ENCODE peak calls at places on chromosome X, in seven cellular contexts. P is A549, H is HCT116, O is K562, V is HepG2, W is H1, E is GM12878. B is an unnamed sample.

GRCh38 chrX:43589735-43590515 is 66.2 kb upstream of the MAOA start:
- DNase-seq in H (no peak), W (no peak), O (no peak), E (no peak), P (no peak), V (peak), B (no peak)

GRCh38 chrX:119943185-119943988 is at the start of gene NKAP:
- DNase-seq in E (peak), H (peak), P (peak), O (peak), V (peak), W (peak), B (peak)

GRCh38 chrX:134294548-134294947 is 57.6 kb downstream of the CCDC160 start:
- DNase-seq in P (no peak), V (no peak), W (no peak), H (no peak), E (no peak), O (peak), B (peak)

GRCh38 chrX:150574824-150575409 is 6.5 kb downstream of the MTM1 start:
- DNase-seq in V (no peak), W (no peak), O (no peak), H (no peak), E (no peak), P (no peak), B (no peak)

GRCh38 chrX:41429592-41429991 is 17.6 kb upstream of the NYX start:
- DNase-seq in W (no peak), P (no peak), H (no peak), V (no peak), E (no peak), O (no peak), B (no peak)

GRCh38 chrX:70434914-70435586 is 9.6 kb upstream of the DLG3 start:
- DNase-seq in V (no peak), E (no peak), H (no peak), W (no peak), O (no peak), P (no peak), B (peak)

GRCh38 chrX:9340619-9341304 is 124.1 kb upstream of the TBL1X start:
- DNase-seq in E (peak), O (no peak), W (no peak), H (no peak), V (no peak), P (no peak), B (peak)

GRCh38 chrX:124208675-124209074 is 123.8 kb upstream of the TEX13D start:
- DNase-seq in H (no peak), V (no peak), O (no peak), W (no peak), E (no peak), P (no peak), B (no peak)

DNA sequence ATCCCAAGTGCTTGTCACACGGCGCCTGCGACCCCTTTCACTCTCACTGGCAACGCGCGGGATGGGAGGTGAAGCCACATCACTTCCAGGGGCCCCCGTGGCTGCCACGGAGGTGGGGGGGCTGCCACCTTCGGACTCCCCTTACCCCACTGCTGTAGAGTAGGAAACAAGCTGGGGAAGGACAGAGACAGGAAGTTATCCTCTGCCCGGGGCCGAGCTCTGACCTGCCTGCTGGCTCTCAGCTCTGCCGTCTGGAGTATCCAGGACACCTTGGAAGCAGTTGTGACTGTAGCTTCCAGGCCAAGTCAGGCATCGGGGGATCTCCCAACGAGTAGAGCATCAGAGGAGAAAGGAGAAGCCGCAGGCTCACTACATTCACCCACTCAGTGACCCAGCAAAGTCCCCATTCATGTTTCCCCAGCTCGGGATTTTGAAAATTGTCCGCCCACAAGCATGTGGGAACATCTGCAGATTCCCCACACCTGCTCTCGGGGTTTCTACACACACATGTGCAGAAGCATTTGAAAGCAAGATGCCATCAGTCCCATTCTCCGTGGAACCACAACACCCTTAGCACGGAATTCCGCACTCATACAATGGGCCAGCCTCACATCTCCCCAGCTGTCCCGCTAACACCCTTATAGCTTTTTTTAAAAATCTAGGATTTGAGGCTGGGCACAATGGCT is 10.8 kb downstream of the PDZD4 start:
- DNase-seq in O (no peak), H (no peak), P (no peak), E (no peak), W (no peak), V (no peak), B (no peak)
- TF ChIP-seq CEBPB in O (no peak), H (no peak), P (no peak), E (no peak), W (no peak), V (no peak), B (no peak)

GRCh38 chrX:108018659-108019381 is 26.0 kb upstream of the VSIG1 start:
- DNase-seq in P (no peak), H (no peak), V (no peak), O (no peak), E (no peak), W (no peak), B (no peak)
- TF ChIP-seq CEBPB in P (no peak), H (no peak), V (no peak), O (no peak), E (no peak), W (no peak), B (no peak)

GRCh38 chrX:54479471-54480122 is 16.4 kb downstream of the FGD1 start:
- DNase-seq in W (peak), P (no peak), O (no peak), V (no peak), H (no peak), E (no peak), B (no peak)

GRCh38 chrX:54483946-54484345 is 12.1 kb downstream of the FGD1 start:
- DNase-seq in W (no peak), O (no peak), P (no peak), H (no peak), E (no peak), V (no peak), B (no peak)

GRCh38 chrX:54481751-54482150 is 14.3 kb downstream of the FGD1 start:
- DNase-seq in V (no peak), P (no peak), W (no peak), H (no peak), E (no peak), O (peak), B (no peak)

GRCh38 chrX:54482839-54483593 is 13.0 kb downstream of the FGD1 start:
- DNase-seq in P (no peak), H (no peak), W (peak), O (no peak), V (no peak), E (no peak), B (no peak)

DNA sequence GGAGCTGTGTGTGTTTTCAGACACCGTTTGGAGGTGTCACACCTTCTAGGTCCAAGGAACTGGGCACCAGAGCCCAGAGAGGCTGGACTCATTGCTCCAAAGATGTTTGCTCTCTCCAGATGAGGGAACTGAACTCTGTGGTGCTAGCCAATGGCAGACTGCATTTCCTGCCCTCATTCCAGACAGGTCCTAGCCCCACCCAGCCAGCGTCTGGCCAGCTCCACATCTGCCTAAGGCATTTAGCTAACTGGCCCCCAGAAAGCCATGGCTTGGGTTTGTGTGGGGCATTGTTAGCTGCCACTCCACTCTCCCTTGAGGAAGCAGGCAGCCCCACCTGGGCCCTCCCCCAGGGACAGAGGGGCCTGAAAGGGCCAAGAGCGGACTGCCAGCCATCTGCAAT is 11.4 kb downstream of the FGD1 start:
- DNase-seq in O (no peak), E (no peak), W (no peak), P (no peak), V (no peak), H (no peak), B (no peak)
- TF ChIP-seq CEBPB in O (no peak), E (no peak), W (no peak), P (no peak), V (no peak), H (no peak), B (no peak)

GRCh38 chrX:28586891-28587635 is at the start of gene IL1RAPL1:
- DNase-seq in E (no peak), H (no peak), W (no peak), P (peak), V (no peak), O (no peak), B (peak)

GRCh38 chrX:28582494-28582893 is 4.8 kb upstream of the IL1RAPL1 start:
- DNase-seq in V (no peak), W (no peak), P (peak), O (no peak), H (no peak), E (no peak), B (peak)

GRCh38 chrX:28586291-28586690 is 955 bp upstream of the IL1RAPL1 start:
- DNase-seq in H (no peak), O (no peak), P (no peak), E (no peak), W (no peak), V (no peak), B (peak)

GRCh38 chrX:28584025-28584424 is 3.2 kb upstream of the IL1RAPL1 start:
- DNase-seq in O (peak), W (no peak), V (no peak), P (no peak), E (no peak), H (no peak), B (no peak)

GRCh38 chrX:28585767-28586166 is 1.5 kb upstream of the IL1RAPL1 start:
- DNase-seq in H (no peak), W (no peak), P (no peak), O (no peak), V (no peak), E (no peak), B (no peak)
- TF ChIP-seq CEBPB in H (no peak), W (no peak), P (no peak), O (no peak), V (no peak), E (no peak), B (no peak)

DNA sequence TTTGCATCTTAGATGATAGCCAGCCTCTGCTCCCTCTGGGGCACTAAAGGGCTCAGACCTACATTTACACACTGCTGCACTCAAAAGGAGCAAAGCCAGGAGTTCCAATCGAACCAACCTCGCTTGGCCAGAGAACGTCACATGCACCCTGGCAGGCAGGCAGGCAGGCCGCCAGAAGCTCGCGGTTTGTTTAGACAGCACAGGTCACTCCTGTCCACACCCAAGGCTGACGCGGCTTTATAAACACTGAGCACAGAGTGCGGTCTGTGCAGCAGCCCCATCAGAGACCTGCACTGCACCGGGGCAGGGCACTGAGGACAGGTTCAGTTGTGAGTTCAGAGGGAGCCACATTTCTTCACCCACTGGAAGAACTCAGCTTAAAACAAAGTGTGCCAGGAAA is 143.9 kb downstream of the BCOR start:
- DNase-seq in P (peak), W (no peak), V (peak), E (no peak), O (peak), H (peak), B (peak)
- TF ChIP-seq CEBPB in P (no peak), W (no peak), V (no peak), E (no peak), O (no peak), H (no peak), B (no peak)

GRCh38 chrX:23776363-23776762 is 6.6 kb upstream of the SAT1 start:
- DNase-seq in V (no peak), W (no peak), H (no peak), E (no peak), O (no peak), P (no peak), B (no peak)

GRCh38 chrX:23782455-23782854 is 518 bp upstream of the SAT1 start:
- DNase-seq in H (no peak), O (no peak), E (no peak), P (peak), W (no peak), V (peak), B (no peak)

GRCh38 chrX:23783569-23784486 is 855 bp downstream of the SAT1 start:
- DNase-seq in O (no peak), E (no peak), H (no peak), W (no peak), P (peak), V (no peak), B (no peak)

GRCh38 chrX:23782863-23783568 is at the start of gene SAT1:
- DNase-seq in O (peak), E (peak), V (peak), W (peak), H (peak), P (peak), B (peak)

DNA sequence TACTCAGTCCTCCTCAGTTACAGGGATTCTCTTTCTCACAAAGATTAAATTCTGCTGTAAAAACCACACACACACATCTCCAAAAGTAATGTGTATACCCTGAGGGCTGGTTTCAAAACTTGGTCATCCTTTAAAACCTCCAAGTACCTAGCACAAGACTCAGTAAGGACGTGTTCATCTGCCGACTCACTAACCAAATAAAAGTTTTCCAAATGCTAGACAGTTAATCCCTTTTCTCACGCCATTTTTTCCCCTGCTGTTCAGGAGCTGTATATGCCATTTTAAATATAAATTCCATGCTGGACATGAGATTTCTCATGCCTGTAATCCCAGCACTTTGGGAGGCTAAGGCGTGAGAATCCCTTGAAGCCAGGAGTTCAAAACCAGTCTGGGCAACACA is 3.9 kb upstream of the SAT1 start:
- DNase-seq in O (no peak), P (peak), W (no peak), H (no peak), V (no peak), E (no peak), B (peak)
- TF ChIP-seq CEBPB in O (no peak), P (no peak), W (no peak), H (no peak), V (no peak), E (no peak), B (no peak)

GRCh38 chrX:13646154-13646549 is 6.8 kb upstream of the TCEANC start:
- DNase-seq in O (peak), E (no peak), W (peak), H (peak), P (peak), V (peak), B (peak)
- TF ChIP-seq CEBPB in O (no peak), E (no peak), W (no peak), H (no peak), P (no peak), V (no peak), B (peak)

GRCh38 chrX:103536732-103537131 is 17.4 kb upstream of the RAB40A start:
- DNase-seq in W (no peak), P (no peak), V (no peak), H (no peak), O (no peak), E (no peak), B (no peak)

GRCh38 chrX:103538728-103539127 is 19.4 kb upstream of the RAB40A start:
- DNase-seq in W (no peak), V (no peak), H (no peak), O (no peak), P (no peak), E (no peak), B (peak)

GRCh38 chrX:103537871-103538387 is 18.6 kb upstream of the RAB40A start:
- DNase-seq in O (no peak), E (no peak), V (no peak), W (no peak), P (no peak), H (no peak), B (no peak)

GRCh38 chrX:103539695-103540094 is 20.4 kb upstream of the RAB40A start:
- DNase-seq in H (no peak), O (no peak), E (no peak), P (no peak), V (no peak), W (no peak), B (no peak)

DNA sequence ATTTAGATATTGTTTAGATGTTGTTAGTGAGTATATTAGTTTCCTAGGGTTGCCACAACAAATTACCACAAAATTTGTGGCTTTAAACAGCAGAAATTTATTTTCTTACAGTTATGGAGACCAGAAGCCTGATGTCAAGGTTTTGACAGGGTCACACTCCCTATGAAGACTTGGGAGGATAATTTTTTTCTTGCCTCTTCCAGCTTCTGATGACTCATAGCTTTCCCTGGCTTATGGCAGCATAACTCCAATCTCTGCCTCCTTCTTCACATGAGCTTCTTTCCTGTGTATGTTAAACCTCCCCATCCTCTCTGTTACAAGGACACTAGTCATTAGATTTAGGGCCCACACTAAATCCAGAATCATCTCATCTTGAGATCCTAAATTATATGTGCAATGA is 20.9 kb upstream of the RAB40A start:
- DNase-seq in P (no peak), O (no peak), E (no peak), V (no peak), H (no peak), W (no peak), B (peak)
- TF ChIP-seq CEBPB in P (no peak), O (no peak), E (no peak), V (no peak), H (no peak), W (no peak), B (no peak)

DNA sequence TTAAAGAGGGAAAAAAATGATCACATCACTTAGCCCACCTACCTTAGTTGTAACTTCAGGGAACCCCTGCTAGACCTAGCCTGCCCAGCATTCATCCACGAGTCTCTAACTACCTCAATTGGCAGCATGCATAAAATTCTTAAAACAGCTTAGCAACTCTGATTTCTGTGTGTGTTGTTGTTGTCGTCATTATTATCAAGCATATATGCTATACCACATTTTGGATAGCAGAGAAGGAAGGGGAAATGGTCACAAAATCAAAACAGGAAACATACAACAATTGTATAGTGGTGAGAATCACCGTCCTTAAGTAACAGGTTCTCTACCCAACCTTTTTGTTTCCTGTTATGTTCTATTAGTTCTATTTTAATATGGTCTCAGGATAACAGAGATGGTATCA is 2.7 kb upstream of the ACOT9 start:
- DNase-seq in W (no peak), E (no peak), H (no peak), O (no peak), P (no peak), V (no peak), B (no peak)
- TF ChIP-seq CEBPB in W (no peak), E (no peak), H (no peak), O (no peak), P (no peak), V (no peak), B (no peak)

B was measured in IMR-90.